ENCODE peak calls at places on chromosomes 12 and 14, in four cellular contexts. One of them, this sample, is unnamed.

GRCh38 chr14:58668848-58669480 is 31.2 kb downstream of the DACT1 start:
- DNase-seq in neural crest cell: no peak
- DNase-seq in cardiac fibroblast: no peak
- DNase-seq in stimulated activated CD4-positive, alpha-beta T cell treated with anti-CD3 and anti-CD28 coated beads, Interleukin-4, amount 100 ng/mL, for 1 hour: no peak
- DNase-seq in this sample: no peak

GRCh38 chr12:131869871-131870418 is 24.5 kb upstream of the ULK1 start:
- DNase-seq in neural crest cell: no peak
- DNase-seq in cardiac fibroblast: peak
- DNase-seq in stimulated activated CD4-positive, alpha-beta T cell treated with anti-CD3 and anti-CD28 coated beads, Interleukin-4, amount 100 ng/mL, for 1 hour: no peak
- DNase-seq in this sample: no peak

GRCh38 chr14:27725482-27725881 is 1041.1 kb upstream of the FOXG1 start:
- DNase-seq in neural crest cell: no peak
- DNase-seq in cardiac fibroblast: no peak
- DNase-seq in stimulated activated CD4-positive, alpha-beta T cell treated with anti-CD3 and anti-CD28 coated beads, Interleukin-4, amount 100 ng/mL, for 1 hour: no peak
- DNase-seq in this sample: no peak

GRCh38 chr14:29741909-29742401 is 185.7 kb downstream of the PRKD1 start:
- DNase-seq in cardiac fibroblast: peak
- DNase-seq in stimulated activated CD4-positive, alpha-beta T cell treated with anti-CD3 and anti-CD28 coated beads, Interleukin-4, amount 100 ng/mL, for 1 hour: no peak
- DNase-seq in neural crest cell: no peak
- DNase-seq in this sample: no peak

GRCh38 chr12:117090816-117091711 is 8.2 kb downstream of the TESC start:
- DNase-seq in neural crest cell: no peak
- DNase-seq in cardiac fibroblast: no peak
- DNase-seq in stimulated activated CD4-positive, alpha-beta T cell treated with anti-CD3 and anti-CD28 coated beads, Interleukin-4, amount 100 ng/mL, for 1 hour: no peak
- DNase-seq in this sample: peak

GRCh38 chr12:6292606-6293005 is 17.9 kb upstream of the PLEKHG6 start:
- DNase-seq in stimulated activated CD4-positive, alpha-beta T cell treated with anti-CD3 and anti-CD28 coated beads, Interleukin-4, amount 100 ng/mL, for 1 hour: no peak
- DNase-seq in neural crest cell: no peak
- DNase-seq in cardiac fibroblast: peak
- DNase-seq in this sample: no peak

GRCh38 chr14:101504096-101504948 is 57.0 kb upstream of the DIO3 start:
- DNase-seq in stimulated activated CD4-positive, alpha-beta T cell treated with anti-CD3 and anti-CD28 coated beads, Interleukin-4, amount 100 ng/mL, for 1 hour: no peak
- DNase-seq in neural crest cell: no peak
- DNase-seq in cardiac fibroblast: no peak
- DNase-seq in this sample: no peak

GRCh38 chr12:131714759-131715158 is 3.9 kb downstream of the SFSWAP start:
- DNase-seq in cardiac fibroblast: no peak
- DNase-seq in stimulated activated CD4-positive, alpha-beta T cell treated with anti-CD3 and anti-CD28 coated beads, Interleukin-4, amount 100 ng/mL, for 1 hour: no peak
- DNase-seq in neural crest cell: no peak
- DNase-seq in this sample: no peak

GRCh38 chr12:55865327-55865726 is 22.6 kb upstream of the MMP19 start:
- DNase-seq in cardiac fibroblast: no peak
- DNase-seq in neural crest cell: no peak
- DNase-seq in stimulated activated CD4-positive, alpha-beta T cell treated with anti-CD3 and anti-CD28 coated beads, Interleukin-4, amount 100 ng/mL, for 1 hour: no peak
- DNase-seq in this sample: no peak

GRCh38 chr14:44657688-44658388 is 150.8 kb upstream of the FSCB start:
- DNase-seq in neural crest cell: no peak
- DNase-seq in cardiac fibroblast: peak
- DNase-seq in stimulated activated CD4-positive, alpha-beta T cell treated with anti-CD3 and anti-CD28 coated beads, Interleukin-4, amount 100 ng/mL, for 1 hour: no peak
- DNase-seq in this sample: peak

GRCh38 chr12:28222081-28222700 is 31.9 kb downstream of the CCDC91 start:
- DNase-seq in cardiac fibroblast: no peak
- DNase-seq in neural crest cell: no peak
- DNase-seq in stimulated activated CD4-positive, alpha-beta T cell treated with anti-CD3 and anti-CD28 coated beads, Interleukin-4, amount 100 ng/mL, for 1 hour: peak
- DNase-seq in this sample: no peak

GRCh38 chr12:51771008-51771407 is 77.5 kb downstream of the FIGNL2 start:
- DNase-seq in stimulated activated CD4-positive, alpha-beta T cell treated with anti-CD3 and anti-CD28 coated beads, Interleukin-4, amount 100 ng/mL, for 1 hour: no peak
- DNase-seq in neural crest cell: no peak
- DNase-seq in cardiac fibroblast: peak
- DNase-seq in this sample: no peak

GRCh38 chr12:124459852-124460645 is 107.4 kb downstream of the NCOR2 start:
- DNase-seq in neural crest cell: no peak
- DNase-seq in cardiac fibroblast: no peak
- DNase-seq in stimulated activated CD4-positive, alpha-beta T cell treated with anti-CD3 and anti-CD28 coated beads, Interleukin-4, amount 100 ng/mL, for 1 hour: no peak
- DNase-seq in this sample: no peak

GRCh38 chr14:105337966-105338365 is 23.4 kb downstream of the PACS2 start:
- DNase-seq in stimulated activated CD4-positive, alpha-beta T cell treated with anti-CD3 and anti-CD28 coated beads, Interleukin-4, amount 100 ng/mL, for 1 hour: no peak
- DNase-seq in cardiac fibroblast: no peak
- DNase-seq in neural crest cell: no peak
- DNase-seq in this sample: no peak